ENCODE peak calls at places on chromosomes 13 and 19, in six cellular contexts. W, H, Z, D, A and I are unnamed samples. For H3K4me1, the result is how much of the 10 kb centered on the place peaks cover.

GRCh38 chr13:89279374-89279773 is 1608.2 kb downstream of the SLITRK5 start:
- DNase-seq in W (peak), H (no peak), Z (no peak), D (no peak), A (no peak), I (no peak)

GRCh38 chr13:52903320-52903719 is 54.9 kb upstream of the PCDH8 start:
- DNase-seq in W (no peak), H (no peak), Z (no peak), D (no peak), A (no peak), I (no peak)

GRCh38 chr19:10087296-10088061 is 1.4 kb downstream of the SHFL start:
- DNase-seq in W (no peak), H (no peak), Z (no peak), D (peak), A (no peak), I (no peak)

GRCh38 chr19:13102666-13103584 is at the start of gene LYL1:
- DNase-seq in W (peak), H (peak), Z (peak), D (peak), A (peak), I (peak)

GRCh38 chr19:48681127-48681470 is 8.3 kb upstream of the NTN5 start:
- DNase-seq in W (peak), H (no peak), Z (no peak), D (no peak), A (no peak), I (no peak)

GRCh38 chr13:106596287-106596937 is 28.5 kb upstream of the ARGLU1 start:
- DNase-seq in W (no peak), H (no peak), Z (no peak), D (no peak), A (no peak), I (no peak)

GRCh38 chr13:74529968-74530367 is 395.8 kb upstream of the KLF12 start:
- DNase-seq in W (peak), H (no peak), Z (no peak), D (no peak), A (no peak), I (no peak)

GRCh38 chr19:48513289-48514122 is 1.9 kb upstream of the LMTK3 start:
- DNase-seq in W (peak), H (peak), Z (peak), D (peak), A (peak), I (peak)

GRCh38 chr19:5356428-5356827 is 15.8 kb upstream of the PTPRS start:
- DNase-seq in W (peak), H (no peak), Z (no peak), D (no peak), A (no peak), I (no peak)

GRCh38 chr19:35304036-35304435 is 12.1 kb downstream of the MAG start:
- DNase-seq in W (no peak), H (no peak), Z (no peak), D (peak), A (no peak), I (no peak)
- H3K4me1 ChIP-seq in W (under half), H (under half), Z (under half), D (under half), A (under half), I (under half)

DNA sequence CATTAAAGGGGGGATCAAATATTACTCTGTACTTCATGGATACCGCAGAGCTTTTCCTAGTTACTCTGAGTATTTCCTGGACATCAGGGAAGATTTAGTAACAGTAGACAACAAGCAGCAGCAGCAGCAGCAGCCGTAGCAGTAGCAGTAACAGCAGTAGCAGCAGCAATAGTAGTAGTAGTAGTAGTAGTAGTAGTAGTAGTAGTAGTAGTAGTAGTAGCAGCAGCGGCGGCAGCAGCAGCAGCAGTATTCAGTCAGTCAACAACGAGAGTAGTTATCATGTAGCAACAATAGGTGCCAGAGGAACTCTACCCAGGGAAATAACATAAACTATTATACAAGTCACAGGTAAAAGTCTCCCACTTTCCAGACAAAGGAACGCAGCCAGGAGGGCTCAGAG is 1.1 kb upstream of the DOCK9 start:
- DNase-seq in W (no peak), H (no peak), Z (no peak), D (no peak), A (no peak), I (no peak)
- H3K4me1 ChIP-seq in W (under half), H (under half), Z (under half), D (under half), A (under half), I (under half)

DNA sequence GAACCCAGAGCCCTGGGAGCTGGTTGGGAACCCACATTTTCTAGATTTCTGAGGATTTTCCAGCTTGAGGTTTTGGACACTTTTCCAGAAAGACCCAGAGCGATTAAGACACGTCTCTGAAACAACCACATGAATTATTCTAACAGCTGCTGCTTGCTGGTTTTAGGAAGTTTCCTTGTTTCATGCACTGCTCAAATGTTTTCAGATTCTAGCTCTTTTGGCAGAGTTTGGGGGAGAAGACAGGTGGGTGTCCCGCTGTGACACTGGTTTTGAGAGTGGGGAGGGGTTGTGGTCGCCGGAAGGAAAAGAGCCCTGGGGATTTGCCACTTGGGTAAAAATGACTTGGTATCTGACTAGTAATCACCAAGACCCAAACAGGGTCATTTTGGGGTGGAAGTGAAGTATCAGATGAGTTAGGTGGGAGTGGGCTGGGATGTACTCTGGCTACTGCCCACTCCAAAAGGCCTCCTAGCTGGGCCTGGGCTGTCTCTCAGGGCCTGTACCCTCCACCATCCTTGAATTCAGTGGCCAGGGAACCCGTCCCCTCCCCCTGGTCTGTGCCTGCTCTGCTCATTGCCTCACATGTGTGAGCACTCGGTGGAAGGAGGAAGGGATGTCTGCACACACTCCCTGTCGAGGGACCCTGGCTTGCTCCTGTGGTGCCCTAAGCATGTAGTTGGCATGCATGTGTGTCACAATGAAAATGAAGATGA is 13.2 kb downstream of the GATAD2A start:
- DNase-seq in W (peak), H (no peak), Z (no peak), D (no peak), A (no peak), I (no peak)
- H3K4me1 ChIP-seq in W (under half), H (under half), Z (under half), D (under half), A (under half), I (under half)

GRCh38 chr13:97912139-97912535 is 41.3 kb upstream of the IPO5 start:
- DNase-seq in W (no peak), H (no peak), Z (no peak), D (no peak), A (no peak), I (no peak)

GRCh38 chr13:97914537-97914936 is 38.9 kb upstream of the IPO5 start:
- DNase-seq in W (peak), H (no peak), Z (no peak), D (no peak), A (no peak), I (no peak)

GRCh38 chr13:97911311-97912138 is 42.0 kb upstream of the IPO5 start:
- DNase-seq in W (peak), H (peak), Z (no peak), D (peak), A (no peak), I (no peak)

DNA sequence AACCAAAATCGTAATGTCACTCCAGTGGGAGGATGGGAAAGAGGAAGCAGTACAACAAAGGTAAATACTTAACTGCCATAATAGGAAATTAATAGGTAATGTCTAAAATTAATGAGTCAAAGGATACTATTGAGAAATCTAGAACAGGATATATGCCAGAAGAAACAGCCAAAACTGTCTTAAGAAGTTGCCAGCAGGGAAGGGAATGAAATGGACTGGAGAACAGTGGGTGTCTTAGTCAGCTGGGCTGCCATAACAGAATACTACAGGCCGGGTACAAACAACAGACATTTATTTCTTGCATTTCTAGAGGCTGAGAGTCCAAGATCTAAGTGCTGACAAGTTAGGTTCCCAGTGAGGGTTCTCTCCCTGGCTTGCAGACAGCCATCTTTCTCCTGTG is 40.3 kb upstream of the IPO5 start:
- DNase-seq in W (no peak), H (no peak), Z (no peak), D (no peak), A (no peak), I (no peak)
- H3K4me1 ChIP-seq in W (under half), H (under half), Z (under half), D (under half), A (under half), I (under half)

GRCh38 chr13:32036131-32036695 is 4.6 kb downstream of the FRY start:
- DNase-seq in W (no peak), H (no peak), Z (no peak), D (no peak), A (no peak), I (peak)

GRCh38 chr13:32035701-32036100 is 4.1 kb downstream of the FRY start:
- DNase-seq in W (no peak), H (no peak), Z (no peak), D (no peak), A (no peak), I (no peak)

GRCh38 chr13:32037471-32037870 is 5.9 kb downstream of the FRY start:
- DNase-seq in W (no peak), H (no peak), Z (no peak), D (no peak), A (no peak), I (no peak)

GRCh38 chr13:32038353-32038752 is 6.8 kb downstream of the FRY start:
- DNase-seq in W (no peak), H (no peak), Z (no peak), D (no peak), A (no peak), I (no peak)

GRCh38 chr13:32036762-32037161 is 5.2 kb downstream of the FRY start:
- DNase-seq in W (no peak), H (no peak), Z (no peak), D (no peak), A (no peak), I (no peak)
- H3K4me1 ChIP-seq in W (under half), H (under half), Z (under half), D (under half), A (under half), I (under half)